ENCODE peak calls at places on chromosome 21, in four cellular contexts. G, E, Q and V are unnamed samples.

GRCh38 chr21:28801906-28802305 is 190.8 kb downstream of the LTN1 start:
- DNase-seq in Q (no peak), E (no peak), G (no peak), V (no peak)

GRCh38 chr21:29187939-29188338 is 57.5 kb downstream of the MAP3K7CL start:
- DNase-seq in G (no peak), E (no peak), Q (peak), V (no peak)

GRCh38 chr21:45363921-45364463 is 41.0 kb upstream of the COL18A1 start:
- DNase-seq in G (peak), Q (peak), E (peak), V (no peak)

GRCh38 chr21:26739189-26739588 is 106.0 kb downstream of the ADAMTS1 start:
- DNase-seq in Q (no peak), G (no peak), E (no peak), V (no peak)

GRCh38 chr21:34351786-34352241 is 12.0 kb upstream of the KCNE2 start:
- DNase-seq in E (peak), G (peak), Q (no peak), V (peak)

GRCh38 chr21:42841156-42841915 is 38.0 kb downstream of the WDR4 start:
- DNase-seq in Q (no peak), E (no peak), G (peak), V (no peak)

GRCh38 chr21:46210378-46211136 is 18.0 kb downstream of the LSS start:
- DNase-seq in Q (no peak), E (no peak), G (no peak), V (no peak)

GRCh38 chr21:45846373-45847160 is 135.0 kb upstream of the COL6A1 start:
- DNase-seq in G (peak), Q (no peak), E (peak), V (no peak)

GRCh38 chr21:45894107-45894810 is 87.3 kb upstream of the COL6A1 start:
- DNase-seq in G (no peak), E (peak), Q (peak), V (no peak)

GRCh38 chr21:37710555-37711293 is 205.5 kb downstream of the KCNJ6 start:
- DNase-seq in Q (peak), E (no peak), G (no peak), V (no peak)

GRCh38 chr21:44758781-44759627 is 42.6 kb downstream of the UBE2G2 start:
- DNase-seq in G (peak), E (no peak), Q (no peak), V (no peak)

GRCh38 chr21:17343055-17343454 is 169.8 kb upstream of the CXADR start:
- DNase-seq in G (no peak), E (no peak), Q (no peak), V (peak)

GRCh38 chr21:37182222-37182621 is 84.9 kb downstream of the VPS26C start:
- DNase-seq in E (no peak), Q (no peak), G (no peak), V (no peak)

GRCh38 chr21:26933448-26933847 is 33.4 kb downstream of the ADAMTS5 start:
- DNase-seq in E (no peak), Q (no peak), G (no peak), V (no peak)

GRCh38 chr21:33421713-33422393 is 18.6 kb downstream of the IFNGR2 start:
- DNase-seq in E (no peak), G (no peak), Q (no peak), V (no peak)

GRCh38 chr21:33266050-33266783 is at the start of gene IL10RB:
- DNase-seq in G (no peak), Q (no peak), E (peak), V (peak)

GRCh38 chr21:29343517-29343916 is 44.8 kb downstream of the BACH1 start:
- DNase-seq in Q (peak), G (no peak), E (no peak), V (no peak)

GRCh38 chr21:45003331-45004058 is 63.7 kb downstream of the SLX9 start:
- DNase-seq in G (no peak), E (no peak), Q (no peak), V (no peak)

GRCh38 chr21:34524671-34525601 is 12.9 kb upstream of the KCNE1 start:
- DNase-seq in E (no peak), Q (no peak), G (no peak), V (no peak)

GRCh38 chr21:42892582-42892930 is 553 bp upstream of the NDUFV3 start:
- DNase-seq in E (no peak), G (no peak), Q (no peak), V (no peak)

GRCh38 chr21:32412998-32413504 is 545 bp downstream of the EVA1C start:
- DNase-seq in G (peak), Q (no peak), E (peak), V (no peak)

GRCh38 chr21:29055080-29055479 is 18.4 kb downstream of the CCT8 start:
- DNase-seq in Q (no peak), G (no peak), E (no peak), V (no peak)

GRCh38 chr21:43304206-43304605 is 122.7 kb downstream of the SIK1 start:
- DNase-seq in E (no peak), Q (no peak), G (no peak), V (no peak)

GRCh38 chr21:33401617-33401967 is 1.6 kb upstream of the IFNGR2 start:
- DNase-seq in Q (no peak), G (no peak), E (no peak), V (no peak)

GRCh38 chr21:42524341-42525227 is 10.9 kb downstream of the SLC37A1 start:
- DNase-seq in Q (no peak), G (peak), E (no peak), V (peak)

GRCh38 chr21:43343992-43344886 is 82.7 kb downstream of the SIK1 start:
- DNase-seq in Q (no peak), E (no peak), G (no peak), V (no peak)

GRCh38 chr21:46545363-46545762 is 59.5 kb downstream of the S100B start:
- DNase-seq in Q (no peak), E (no peak), G (no peak), V (no peak)

GRCh38 chr21:44983421-44984206 is 43.8 kb downstream of the SLX9 start:
- DNase-seq in Q (no peak), E (no peak), G (no peak), V (no peak)

GRCh38 chr21:32955307-32955937 is 70.3 kb upstream of the OLIG2 start:
- DNase-seq in G (no peak), Q (no peak), E (no peak), V (no peak)

GRCh38 chr21:42746593-42747266 is 93.3 kb downstream of the PDE9A start:
- DNase-seq in E (peak), G (no peak), Q (no peak), V (peak)

GRCh38 chr21:28592205-28592845 is 400.4 kb downstream of the LTN1 start:
- DNase-seq in G (no peak), E (no peak), Q (no peak), V (no peak)

GRCh38 chr21:42617476-42617875 is 35.9 kb upstream of the PDE9A start:
- DNase-seq in Q (no peak), E (no peak), G (no peak), V (no peak)

GRCh38 chr21:45592208-45592619 is 50.0 kb upstream of the SLC19A1 start:
- DNase-seq in G (peak), Q (no peak), E (no peak), V (peak)

GRCh38 chr21:32826317-32827167 is 55.0 kb upstream of the PAXBP1 start:
- DNase-seq in G (no peak), E (peak), Q (peak), V (peak)

GRCh38 chr21:42748620-42749176 is 95.3 kb downstream of the PDE9A start:
- DNase-seq in G (no peak), Q (no peak), E (no peak), V (no peak)

GRCh38 chr21:44005071-44005470 is 7.0 kb upstream of the TRAPPC10 start:
- DNase-seq in Q (no peak), E (no peak), G (no peak), V (no peak)

GRCh38 chr21:44093761-44094160 is 13.4 kb upstream of the PWP2 start:
- DNase-seq in Q (no peak), E (no peak), G (peak), V (no peak)

GRCh38 chr21:27582946-27583270 is 616.0 kb upstream of the ADAMTS5 start:
- DNase-seq in G (no peak), Q (no peak), E (no peak), V (no peak)

GRCh38 chr21:34510148-34511142 is 1.6 kb downstream of the KCNE1 start:
- DNase-seq in G (peak), Q (no peak), E (peak), V (peak)

GRCh38 chr21:39087976-39088370 is 95.3 kb downstream of the PSMG1 start:
- DNase-seq in Q (no peak), G (peak), E (no peak), V (no peak)

GRCh38 chr21:39085843-39086415 is 97.3 kb downstream of the PSMG1 start:
- DNase-seq in G (peak), Q (no peak), E (no peak), V (no peak)

GRCh38 chr21:39086547-39086946 is 96.7 kb downstream of the PSMG1 start:
- DNase-seq in E (no peak), G (peak), Q (no peak), V (no peak)

GRCh38 chr21:39087238-39087975 is 95.8 kb downstream of the PSMG1 start:
- DNase-seq in G (peak), Q (no peak), E (no peak), V (no peak)

DNA sequence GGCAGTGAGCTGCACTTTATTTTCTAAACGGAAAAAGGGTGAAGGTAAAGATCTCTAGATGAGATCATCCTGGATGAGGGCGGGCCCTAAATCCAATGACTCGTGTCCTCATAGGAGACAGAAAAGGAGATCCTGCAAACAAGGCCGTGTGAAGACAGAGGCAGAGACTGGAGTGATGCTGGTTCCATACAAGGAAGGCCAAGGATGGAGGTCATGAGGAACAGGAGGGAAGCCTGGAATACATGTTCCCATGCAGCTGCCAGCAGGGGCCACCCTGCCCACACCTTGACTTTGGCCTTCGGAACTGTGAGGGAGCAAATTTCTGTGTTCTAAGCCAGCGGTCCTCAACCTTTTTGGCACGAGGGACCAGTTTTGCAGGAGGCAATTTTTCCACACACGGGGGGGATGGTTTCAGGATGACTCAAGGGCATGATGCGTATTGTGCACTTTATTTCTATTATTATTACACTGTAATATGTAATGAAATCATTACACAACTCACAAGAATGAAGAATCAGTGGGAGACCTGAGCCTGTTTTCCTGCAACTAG is 94.3 kb downstream of the PSMG1 start:
- DNase-seq in G (peak), Q (no peak), E (no peak), V (no peak)
- TF ChIP-seq CTCF in G (no peak), Q (peak), E (no peak), V (no peak)

GRCh38 chr21:40356644-40357043 is 489.4 kb downstream of the PCP4 start:
- DNase-seq in E (no peak), Q (no peak), G (no peak), V (no peak)
- TF ChIP-seq CTCF in E (no peak), Q (no peak), G (no peak), V (no peak)

DNA sequence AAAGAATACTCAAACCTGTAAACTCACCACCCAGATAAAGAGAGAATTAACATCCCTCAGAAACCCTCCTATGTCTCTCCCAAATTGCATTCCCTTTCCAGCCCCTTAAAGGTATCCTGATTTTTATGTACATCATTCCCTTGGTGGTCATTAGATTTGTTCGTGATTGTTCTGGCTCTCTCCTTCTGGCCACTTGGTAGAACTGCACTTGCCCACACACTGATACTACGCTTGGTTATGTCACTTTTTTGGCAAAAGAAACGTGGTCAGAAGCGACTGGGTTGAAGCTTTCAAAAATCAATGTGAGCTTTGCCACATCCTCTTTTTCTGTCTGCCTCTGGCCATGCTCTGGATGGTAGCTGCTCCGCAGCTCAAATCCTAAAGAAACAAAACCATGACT is 76.3 kb downstream of the KRTAP19-8 start:
- DNase-seq in Q (no peak), G (no peak), E (no peak), V (no peak)
- TF ChIP-seq CTCF in Q (no peak), G (no peak), E (no peak), V (peak)

DNA sequence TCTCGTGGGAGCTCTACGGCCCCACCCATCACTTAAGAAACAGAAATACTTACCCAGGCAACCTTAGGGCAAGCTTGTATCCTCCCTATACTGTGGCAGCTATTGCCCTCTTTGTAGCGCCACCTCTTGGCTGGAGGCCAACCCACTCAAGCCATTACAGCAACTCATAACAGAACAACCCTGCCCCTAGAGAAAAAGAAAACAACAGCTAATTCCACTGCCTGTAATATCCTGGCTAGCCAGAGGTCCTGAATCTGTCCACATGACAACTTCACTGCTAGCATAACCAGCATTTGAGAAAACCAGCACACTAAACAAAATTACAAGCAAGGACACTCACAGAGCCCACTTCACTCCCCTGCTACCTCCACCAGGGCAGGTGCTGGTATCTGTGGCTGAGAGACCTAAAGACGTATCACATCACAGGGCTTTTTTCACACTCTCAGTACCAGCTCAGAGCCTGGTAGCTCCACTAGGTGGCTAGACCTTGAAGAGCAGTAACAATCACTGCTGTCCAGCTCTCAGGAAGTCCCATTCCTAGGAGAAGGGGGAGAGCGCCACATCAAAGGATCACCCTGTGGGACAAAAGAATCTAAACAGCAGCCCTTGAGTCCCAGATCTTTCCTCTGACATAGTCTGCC is 14.5 kb upstream of the MX1 start:
- DNase-seq in E (no peak), Q (no peak), G (peak), V (peak)
- TF ChIP-seq CTCF in E (no peak), Q (no peak), G (no peak), V (peak)

GRCh38 chr21:25507522-25507921 is 99.8 kb downstream of the MRPL39 start:
- DNase-seq in E (no peak), G (no peak), Q (no peak), V (no peak)
- TF ChIP-seq CTCF in E (no peak), G (no peak), Q (peak), V (peak)